ENCODE peak calls at places on chromosomes 5 and 9, in seven cellular contexts. O is heart left ventricle, C is adrenal gland, R is IMR-90, Q is H54, W is HepG2, T is Peyer's patch. P is an unnamed sample.

GRCh38 chr9:95130484-95130883 is 187.0 kb downstream of the FANCC start:
- DNase-seq in T (no peak), Q (no peak), O (no peak), R (no peak), C (no peak), W (no peak), P (no peak)

GRCh38 chr5:170221319-170221718 is 11.5 kb upstream of the C5orf58 start:
- DNase-seq in W (no peak), R (peak; percentile 6), T (no peak), O (no peak), Q (no peak), C (no peak), P (no peak)

GRCh38 chr9:70490478-70490877 is 76.0 kb upstream of the KLF9 start:
- DNase-seq in W (no peak), R (no peak), C (no peak), T (no peak), O (no peak), Q (no peak), P (no peak)

GRCh38 chr5:130871346-130872086 is 293.5 kb downstream of the HINT1 start:
- DNase-seq in O (no peak), R (peak; percentile 1), Q (no peak), C (no peak), T (peak; percentile 16), W (peak; percentile 20), P (no peak)

GRCh38 chr9:35029852-35030251 is 40.3 kb downstream of the DNAJB5 start:
- DNase-seq in Q (no peak), R (no peak), T (no peak), W (no peak), O (no peak), C (no peak), P (no peak)

GRCh38 chr5:35166043-35166442 is 64.2 kb downstream of the PRLR start:
- DNase-seq in W (no peak), Q (no peak), O (no peak), R (no peak), C (no peak), T (no peak), P (no peak)

GRCh38 chr9:134391319-134392231 is 65.3 kb downstream of the RXRA start:
- DNase-seq in T (peak; percentile 81), Q (no peak), W (no peak), R (no peak), C (no peak), O (no peak), P (no peak)

GRCh38 chr5:39578887-39579497 is 154.2 kb upstream of the DAB2 start:
- DNase-seq in R (peak; percentile 49), Q (no peak), C (no peak), O (no peak), W (no peak), T (no peak), P (no peak)

GRCh38 chr9:108569624-108570023 is 286.2 kb downstream of the ACTL7B start:
- DNase-seq in Q (peak; percentile 42), R (peak; percentile 76), C (no peak), O (no peak), W (no peak), T (no peak), P (no peak)

GRCh38 chr5:158273035-158273434 is 414.1 kb upstream of the CLINT1 start:
- DNase-seq in O (no peak), T (no peak), C (no peak), W (no peak), Q (no peak), R (no peak), P (no peak)

GRCh38 chr9:129653819-129654528 is 11.5 kb upstream of the PRRX2 start:
- DNase-seq in W (no peak), O (no peak), R (no peak), T (no peak), C (no peak), Q (no peak), P (no peak)

GRCh38 chr5:34656700-34657549 is 797 bp downstream of the RAI14 start:
- DNase-seq in W (no peak), C (peak; percentile 28), O (peak; percentile 57), T (no peak), R (no peak), Q (peak; percentile 37), P (peak; percentile 87)

GRCh38 chr5:124383693-124384092 is 362.7 kb downstream of the ZNF608 start:
- DNase-seq in W (no peak), C (no peak), R (no peak), O (no peak), T (no peak), Q (no peak), P (no peak)

GRCh38 chr5:163347671-163348070 is 89.7 kb upstream of the CCNG1 start:
- DNase-seq in C (peak; percentile 54), O (no peak), T (no peak), R (peak; percentile 55), W (peak; percentile 59), Q (peak; percentile 33), P (no peak)

GRCh38 chr5:16806691-16807433 is 129.2 kb downstream of the MYO10 start:
- DNase-seq in T (no peak), O (no peak), C (no peak), W (no peak), R (peak; percentile 66), Q (no peak), P (no peak)

GRCh38 chr9:83208065-83208850 is 145.3 kb upstream of the RASEF start:
- DNase-seq in O (no peak), W (peak; percentile 11), R (no peak), Q (no peak), T (no peak), C (peak; percentile 43), P (no peak)

GRCh38 chr9:90802534-90802933 is 915 bp downstream of the SYK start:
- DNase-seq in T (no peak), C (no peak), W (no peak), R (no peak), O (no peak), Q (no peak), P (no peak)

GRCh38 chr9:93667627-93668026 is 91.2 kb downstream of the PHF2 start:
- DNase-seq in W (no peak), Q (no peak), O (peak; percentile 27), T (no peak), C (peak; percentile 5), R (no peak), P (peak; percentile 53)

GRCh38 chr5:150989695-150990094 is 30.7 kb upstream of the GPX3 start:
- DNase-seq in O (no peak), T (no peak), W (no peak), Q (no peak), C (no peak), R (no peak), P (no peak)

GRCh38 chr9:135958485-135958884 is 2.7 kb downstream of the UBAC1 start:
- DNase-seq in Q (no peak), W (no peak), T (no peak), C (no peak), R (no peak), O (no peak), P (no peak)
- TF ChIP-seq POLR2A in Q (no peak), W (no peak), T (no peak), C (no peak), R (no peak), O (no peak), P (no peak)

GRCh38 chr5:73450041-73450598 is 1.5 kb upstream of the FOXD1 start:
- DNase-seq in C (no peak), T (no peak), R (no peak), O (no peak), W (no peak), Q (no peak), P (no peak)

GRCh38 chr5:73448072-73448432 is 525 bp downstream of the FOXD1 start:
- DNase-seq in C (no peak), O (peak; percentile 61), Q (no peak), W (no peak), R (no peak), T (no peak), P (no peak)

GRCh38 chr5:73446631-73447233 is 1.8 kb downstream of the FOXD1 start:
- DNase-seq in Q (no peak), W (no peak), R (no peak), O (no peak), C (no peak), T (no peak), P (no peak)

GRCh38 chr5:73447234-73448071 is 1.1 kb downstream of the FOXD1 start:
- DNase-seq in R (peak; percentile 75), W (no peak), Q (no peak), O (peak; percentile 68), T (peak; percentile 35), C (no peak), P (no peak)

DNA sequence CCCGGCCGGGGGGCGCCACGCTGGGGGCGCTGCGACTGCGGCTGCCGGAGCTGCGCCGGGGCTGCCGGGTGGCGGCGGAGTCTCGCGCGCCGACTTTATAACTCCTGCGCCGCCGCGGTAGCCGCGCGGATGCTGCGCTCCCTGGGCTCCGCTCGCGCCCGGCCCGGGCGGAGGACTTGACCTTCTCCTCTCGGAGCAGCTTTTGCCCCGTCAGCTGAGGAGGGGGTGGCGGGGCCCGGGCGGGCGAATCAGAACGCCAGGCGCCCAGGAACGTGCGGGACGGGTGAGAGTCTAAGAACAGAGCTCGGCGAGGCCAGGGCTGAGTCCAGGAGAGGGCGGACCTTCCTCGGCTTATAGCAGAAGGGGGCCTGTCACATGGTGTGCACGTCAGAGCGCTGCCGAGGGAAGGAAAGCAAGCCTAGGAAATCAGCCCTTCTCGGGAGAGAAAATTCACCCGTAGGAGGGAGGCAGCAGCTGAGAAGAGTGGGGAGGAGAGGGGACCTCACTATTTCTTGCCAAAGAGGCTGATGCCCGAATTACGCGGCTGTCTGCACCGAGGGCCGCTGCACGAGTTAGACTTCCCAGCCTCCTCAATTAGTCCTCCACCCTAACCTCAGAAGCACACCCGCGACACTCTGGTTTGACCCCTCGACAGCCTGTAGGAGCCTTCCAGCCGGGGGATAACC is at the start of gene FOXD1:
- DNase-seq in W (peak; percentile 32), T (peak; percentile 48), C (peak; percentile 67), O (peak; percentile 75), R (peak; percentile 97), Q (peak; percentile 84), P (peak; percentile 58)
- TF ChIP-seq POLR2A in W (no peak), T (peak; percentile 93), C (peak; percentile 29), O (no peak), R (peak; percentile 94), Q (peak; percentile 95), P (no peak)

DNA sequence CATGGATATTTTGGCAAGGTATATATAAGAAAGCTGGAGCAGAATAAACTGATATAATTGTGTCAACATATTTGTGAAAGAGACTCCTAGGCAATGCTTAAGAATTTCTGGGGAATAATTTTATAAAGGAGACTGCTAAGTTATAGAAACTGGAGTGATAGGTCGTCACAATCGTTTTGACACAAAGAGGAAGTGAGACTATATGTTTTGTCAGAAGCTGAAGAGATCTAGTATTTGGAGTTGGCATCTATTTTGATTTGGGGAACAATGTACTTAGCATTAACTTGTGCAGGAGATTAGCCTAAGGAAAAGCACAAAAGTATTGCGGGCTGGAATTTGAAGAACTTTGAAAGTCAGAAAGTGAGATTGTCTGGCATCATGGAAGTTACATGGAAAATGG is 582.5 kb downstream of the TAF11L14 start:
- DNase-seq in R (no peak), O (no peak), C (no peak), T (no peak), W (no peak), Q (no peak), P (no peak)
- TF ChIP-seq POLR2A in R (no peak), O (no peak), C (no peak), T (no peak), W (no peak), Q (no peak), P (no peak)

GRCh38 chr9:18317896-18318295 is 156.1 kb upstream of the ADAMTSL1 start:
- DNase-seq in R (peak; percentile 8), Q (no peak), T (no peak), O (no peak), W (no peak), C (no peak), P (no peak)

GRCh38 chr9:18320046-18320445 is 153.9 kb upstream of the ADAMTSL1 start:
- DNase-seq in Q (no peak), R (peak; percentile 17), W (no peak), O (no peak), C (no peak), T (no peak), P (no peak)

GRCh38 chr9:18314321-18314720 is 159.6 kb upstream of the ADAMTSL1 start:
- DNase-seq in Q (no peak), C (no peak), T (no peak), W (no peak), O (no peak), R (peak; percentile 10), P (no peak)
- TF ChIP-seq POLR2A in Q (no peak), C (no peak), T (no peak), W (no peak), O (no peak), R (no peak), P (no peak)

P was measured in lower leg skin.